ENCODE peak calls at places on chromosomes 5 and 9, in four cellular contexts. One of them, this sample, is unnamed.

GRCh38 chr5:176772271-176773210 is 37.8 kb upstream of the UNC5A start:
- DNase-seq in IMR-90: no peak
- DNase-seq in COR-L47: no peak
- DNase-seq in WTC11: no peak
- DNase-seq in this sample: no peak

GRCh38 chr5:140664018-140664352 is 719 bp upstream of the WDR55 start:
- DNase-seq in IMR-90: no peak
- DNase-seq in COR-L47: no peak
- DNase-seq in WTC11: no peak
- DNase-seq in this sample: no peak

GRCh38 chr9:130137081-130137869 is 34.9 kb upstream of the NCS1 start:
- DNase-seq in IMR-90: no peak
- DNase-seq in COR-L47: no peak
- DNase-seq in WTC11: no peak
- DNase-seq in this sample: no peak

GRCh38 chr5:159049844-159050318 is 49.8 kb downstream of the EBF1 start:
- DNase-seq in IMR-90: peak
- DNase-seq in COR-L47: no peak
- DNase-seq in WTC11: no peak
- DNase-seq in this sample: no peak

GRCh38 chr5:113507601-113508000 is 5.9 kb upstream of the YTHDC2 start:
- DNase-seq in IMR-90: no peak
- DNase-seq in COR-L47: no peak
- DNase-seq in WTC11: no peak
- DNase-seq in this sample: no peak

GRCh38 chr5:133610489-133611356 is 1.6 kb downstream of the FSTL4 start:
- DNase-seq in IMR-90: no peak
- DNase-seq in COR-L47: peak
- DNase-seq in WTC11: peak
- DNase-seq in this sample: peak

GRCh38 chr9:127495884-127496555 is 44.7 kb downstream of the LRSAM1 start:
- DNase-seq in IMR-90: no peak
- DNase-seq in COR-L47: no peak
- DNase-seq in WTC11: no peak
- DNase-seq in this sample: peak

GRCh38 chr5:171525086-171525485 is 105.6 kb downstream of the FGF18 start:
- DNase-seq in IMR-90: no peak
- DNase-seq in COR-L47: no peak
- DNase-seq in WTC11: no peak
- DNase-seq in this sample: no peak

GRCh38 chr9:132672413-132672690 is 2.1 kb downstream of the GTF3C4 start:
- DNase-seq in IMR-90: peak
- DNase-seq in COR-L47: no peak
- DNase-seq in WTC11: no peak
- DNase-seq in this sample: no peak

GRCh38 chr9:134619983-134620612 is 21.5 kb upstream of the COL5A1 start:
- DNase-seq in IMR-90: no peak
- DNase-seq in COR-L47: no peak
- DNase-seq in WTC11: peak
- DNase-seq in this sample: no peak

GRCh38 chr9:124465736-124466135 is 15.5 kb downstream of the ADGRD2 start:
- DNase-seq in IMR-90: no peak
- DNase-seq in COR-L47: no peak
- DNase-seq in WTC11: no peak
- DNase-seq in this sample: peak

GRCh38 chr5:170360712-170361501 is 28.3 kb downstream of the KCNMB1 start:
- DNase-seq in IMR-90: no peak
- DNase-seq in COR-L47: no peak
- DNase-seq in WTC11: no peak
- DNase-seq in this sample: no peak

GRCh38 chr5:8057764-8058163 is 188.8 kb downstream of the MTRR start:
- DNase-seq in IMR-90: peak
- DNase-seq in COR-L47: no peak
- DNase-seq in WTC11: no peak
- DNase-seq in this sample: peak

GRCh38 chr5:80487444-80487828 is 464 bp upstream of the FAM151B start:
- DNase-seq in IMR-90: no peak
- DNase-seq in COR-L47: no peak
- DNase-seq in WTC11: no peak
- DNase-seq in this sample: no peak

GRCh38 chr9:136982232-136983051 is at the start of gene LCNL1:
- DNase-seq in IMR-90: no peak
- DNase-seq in COR-L47: no peak
- DNase-seq in WTC11: no peak
- DNase-seq in this sample: no peak

GRCh38 chr5:62722360-62722759 is 143.7 kb downstream of the LRRC70 start:
- DNase-seq in IMR-90: no peak
- DNase-seq in COR-L47: no peak
- DNase-seq in WTC11: peak
- DNase-seq in this sample: no peak

GRCh38 chr5:143338658-143339366 is 64.7 kb downstream of the NR3C1 start:
- DNase-seq in IMR-90: peak
- DNase-seq in COR-L47: no peak
- DNase-seq in WTC11: no peak
- DNase-seq in this sample: no peak

GRCh38 chr5:50766967-50767366 is 100.5 kb downstream of the PARP8 start:
- DNase-seq in IMR-90: no peak
- DNase-seq in COR-L47: no peak
- DNase-seq in WTC11: no peak
- DNase-seq in this sample: no peak

GRCh38 chr5:125485003-125485641 is 738.7 kb upstream of the ZNF608 start:
- DNase-seq in IMR-90: peak
- DNase-seq in COR-L47: peak
- DNase-seq in WTC11: no peak
- DNase-seq in this sample: peak

GRCh38 chr5:23013395-23013994 is 160.4 kb upstream of the CDH12 start:
- DNase-seq in IMR-90: no peak
- DNase-seq in COR-L47: no peak
- DNase-seq in WTC11: no peak
- DNase-seq in this sample: no peak

GRCh38 chr5:160699301-160699700 is 152.7 kb downstream of the ATP10B start:
- DNase-seq in IMR-90: no peak
- DNase-seq in COR-L47: no peak
- DNase-seq in WTC11: no peak
- DNase-seq in this sample: no peak

GRCh38 chr9:133750927-133751649 is 12.9 kb upstream of the SARDH start:
- DNase-seq in IMR-90: no peak
- DNase-seq in COR-L47: no peak
- DNase-seq in WTC11: no peak
- DNase-seq in this sample: peak

GRCh38 chr5:132083065-132083678 is 9.6 kb downstream of the CSF2 start:
- DNase-seq in IMR-90: no peak
- DNase-seq in COR-L47: no peak
- DNase-seq in WTC11: no peak
- DNase-seq in this sample: peak

GRCh38 chr9:20084125-20084524 is 295.3 kb upstream of the SLC24A2 start:
- DNase-seq in IMR-90: no peak
- DNase-seq in COR-L47: no peak
- DNase-seq in WTC11: no peak
- DNase-seq in this sample: no peak

GRCh38 chr5:37370550-37370863 is 399 bp downstream of the NUP155 start:
- DNase-seq in IMR-90: no peak
- DNase-seq in COR-L47: no peak
- DNase-seq in WTC11: no peak
- DNase-seq in this sample: peak

GRCh38 chr9:100669968-100670367 is 92.1 kb downstream of the CAVIN4 start:
- DNase-seq in IMR-90: no peak
- DNase-seq in COR-L47: peak
- DNase-seq in WTC11: no peak
- DNase-seq in this sample: no peak

GRCh38 chr5:54895816-54896341 is 89.5 kb downstream of the ESM1 start:
- DNase-seq in IMR-90: peak
- DNase-seq in COR-L47: peak
- DNase-seq in WTC11: peak
- DNase-seq in this sample: no peak

GRCh38 chr9:95980262-95981125 is 105.0 kb downstream of the ERCC6L2 start:
- DNase-seq in IMR-90: peak
- DNase-seq in COR-L47: no peak
- DNase-seq in WTC11: no peak
- DNase-seq in this sample: no peak

GRCh38 chr5:10602031-10602806 is 38.3 kb downstream of the ANKRD33B start:
- DNase-seq in IMR-90: no peak
- DNase-seq in COR-L47: no peak
- DNase-seq in WTC11: no peak
- DNase-seq in this sample: no peak

GRCh38 chr9:81665514-81665838 is 23.9 kb downstream of the TLE1 start:
- DNase-seq in IMR-90: no peak
- DNase-seq in COR-L47: no peak
- DNase-seq in WTC11: peak
- DNase-seq in this sample: no peak

GRCh38 chr9:128340691-128341434 is 536 bp downstream of the SLC27A4 start:
- DNase-seq in IMR-90: no peak
- DNase-seq in COR-L47: no peak
- DNase-seq in WTC11: peak
- DNase-seq in this sample: no peak

GRCh38 chr5:136080483-136081180 is 51.8 kb downstream of the TGFBI start:
- DNase-seq in IMR-90: peak
- DNase-seq in COR-L47: no peak
- DNase-seq in WTC11: peak
- DNase-seq in this sample: peak

GRCh38 chr5:151696470-151697061 is 9.9 kb upstream of the SPARC start:
- DNase-seq in IMR-90: peak
- DNase-seq in COR-L47: no peak
- DNase-seq in WTC11: peak
- DNase-seq in this sample: peak

GRCh38 chr5:50799596-50799995 is 133.2 kb downstream of the PARP8 start:
- DNase-seq in IMR-90: no peak
- DNase-seq in COR-L47: no peak
- DNase-seq in WTC11: no peak
- DNase-seq in this sample: no peak

GRCh38 chr9:116594552-116594951 is 92.6 kb upstream of the TRIM32 start:
- DNase-seq in IMR-90: peak
- DNase-seq in COR-L47: no peak
- DNase-seq in WTC11: no peak
- DNase-seq in this sample: peak

GRCh38 chr9:115461284-115461683 is 343.3 kb upstream of the TNC start:
- DNase-seq in IMR-90: no peak
- DNase-seq in COR-L47: no peak
- DNase-seq in WTC11: no peak
- DNase-seq in this sample: peak

GRCh38 chr5:61394793-61395192 is 62.7 kb downstream of the ZSWIM6 start:
- DNase-seq in IMR-90: no peak
- DNase-seq in COR-L47: no peak
- DNase-seq in WTC11: no peak
- DNase-seq in this sample: no peak